ENCODE peak calls at places on chromosome 17, in nine cellular contexts. K is stimulated activated CD8-positive, alpha-beta memory T cell treated with anti-CD3 and anti-CD28 coated beads, Interleukin-15, amount 100 ng/mL, for 4 hours; R is stromal cell of bone marrow; V is activated T-helper 1 cell treated with Interleukin-2 at 50 U/mL for 16 hours; M is posterior cingulate gyrus; D is lower lobe of right lung; J is esophagus muscularis mucosa; C is NCI-H524 treated with DMSO at 0.1 percent for 48 hours; T is AG10803. P is an unnamed sample.

GRCh38 chr17:66775881-66776400 is 59.0 kb upstream of the CACNG5 start:
- DNase-seq in K (no peak), R (no peak), V (no peak), M (no peak), D (no peak), J (no peak), C (no peak), T (no peak), P (no peak)

GRCh38 chr17:81082177-81083073 is 47.5 kb downstream of the BAIAP2 start:
- DNase-seq in K (no peak), R (no peak), V (no peak), M (no peak), D (peak; percentile 80), J (no peak), C (no peak), T (no peak), P (no peak)

GRCh38 chr17:81153340-81153803 is 11.9 kb upstream of the PVALEF start:
- DNase-seq in K (no peak), R (peak; percentile 36), V (no peak), M (peak; percentile 96), D (no peak), J (no peak), C (no peak), T (peak; percentile 12), P (no peak)

GRCh38 chr17:33267279-33267790 is 25.8 kb downstream of the ASIC2 start:
- DNase-seq in K (no peak), R (peak; percentile 60), V (no peak), M (no peak), D (no peak), J (no peak), C (no peak), T (peak; percentile 84), P (no peak)

GRCh38 chr17:17120716-17121115 is 78.5 kb downstream of the MPRIP start:
- DNase-seq in K (no peak), R (no peak), V (no peak), M (peak; percentile 40), D (no peak), J (no peak), C (no peak), T (peak; percentile 20), P (no peak)

GRCh38 chr17:40473573-40474365 is 27.7 kb downstream of the TNS4 start:
- DNase-seq in K (no peak), R (no peak), V (no peak), M (no peak), D (no peak), J (no peak), C (no peak), T (no peak), P (no peak)

GRCh38 chr17:83064732-83065659 is 14.4 kb upstream of the METRNL start:
- DNase-seq in K (no peak), R (no peak), V (no peak), M (peak; percentile 60), D (peak; percentile 74), J (no peak), C (no peak), T (no peak), P (no peak)

GRCh38 chr17:70086468-70086867 is 11.4 kb downstream of the KCNJ16 start:
- DNase-seq in K (no peak), R (no peak), V (no peak), M (no peak), D (no peak), J (no peak), C (no peak), T (no peak), P (no peak)

GRCh38 chr17:80316431-80316830 is 55.8 kb downstream of the RNF213 start:
- DNase-seq in K (no peak), R (no peak), V (no peak), M (peak; percentile 18), D (no peak), J (no peak), C (no peak), T (no peak), P (no peak)

GRCh38 chr17:63834431-63835166 is 7.1 kb upstream of the FTSJ3 start:
- DNase-seq in K (no peak), R (peak; percentile 62), V (peak; percentile 49), M (peak; percentile 94), D (peak; percentile 66), J (no peak), C (peak; percentile 68), T (peak; percentile 81), P (peak; percentile 81)

GRCh38 chr17:28255616-28256015 is 63.4 kb upstream of the TMEM97 start:
- DNase-seq in K (no peak), R (no peak), V (no peak), M (no peak), D (no peak), J (no peak), C (no peak), T (no peak), P (no peak)

GRCh38 chr17:79441607-79442006 is 169.2 kb downstream of the RBFOX3 start:
- DNase-seq in K (no peak), R (no peak), V (no peak), M (no peak), D (no peak), J (no peak), C (no peak), T (no peak), P (no peak)